ENCODE peak calls at places on chromosomes 7 and 10, in nine cellular contexts. X is transverse colon; L is hepatocyte; Z is activated CD4-positive, alpha-beta T cell treated with anti-CD3 and anti-CD28 coated beads, Interleukin-2, amount 10 ng/mL, durations not matched to agents 7 days and 5 days; P is OCI-LY7; M is NCI-H1105; D is coronary artery; C is NCI-H187; H is activated naive CD8-positive, alpha-beta T cell treated with anti-CD3 and anti-CD28 coated beads, Interleukin-2, amount 50 U/mL, for 16 hours. E is an unnamed sample.
A peak's percentile ranks its signal among the peaks of the same experiment; 100 is the strongest.

GRCh38 chr10:75136346-75136745 is 24.9 kb downstream of the SAMD8 start:
- DNase-seq in D (no peak), X (no peak), Z (no peak), L (no peak), H (no peak), P (no peak), M (no peak), C (no peak), E (no peak)

GRCh38 chr7:21450876-21451275 is 23.0 kb downstream of the SP4 start:
- DNase-seq in D (no peak), P (no peak), M (no peak), C (no peak), L (no peak), Z (no peak), H (no peak), X (no peak), E (no peak)

GRCh38 chr10:57102234-57102633 is 741.2 kb upstream of the ZWINT start:
- DNase-seq in P (no peak), Z (no peak), H (no peak), M (no peak), D (no peak), X (no peak), C (no peak), L (peak; percentile 13), E (no peak)

GRCh38 chr10:114103286-114103685 is 59.6 kb downstream of the ADRB1 start:
- DNase-seq in Z (no peak), L (peak; percentile 69), C (no peak), P (peak; percentile 63), D (no peak), X (no peak), H (no peak), M (peak; percentile 2), E (no peak)

GRCh38 chr7:48742046-48742445 is 182.3 kb upstream of the CDC14C start:
- DNase-seq in P (no peak), X (no peak), H (no peak), Z (no peak), D (no peak), L (no peak), C (no peak), M (peak; percentile 17), E (no peak)

GRCh38 chr7:80883188-80884025 is 35.4 kb downstream of the SEMA3C start:
- DNase-seq in D (no peak), H (no peak), P (no peak), X (no peak), C (no peak), M (no peak), L (peak; percentile 64), Z (no peak), E (no peak)

GRCh38 chr7:68269410-68269809 is 1272.8 kb downstream of the TYW1 start:
- DNase-seq in X (no peak), D (no peak), C (no peak), Z (no peak), H (no peak), M (no peak), L (peak; percentile 82), P (no peak), E (no peak)

GRCh38 chr10:122854648-122855047 is 9.0 kb upstream of the CUZD1 start:
- DNase-seq in M (no peak), P (no peak), H (no peak), L (no peak), X (no peak), C (no peak), Z (no peak), D (no peak), E (no peak)

GRCh38 chr7:34087892-34088891 is 182.9 kb downstream of the BMPER start:
- DNase-seq in D (no peak), H (no peak), Z (no peak), C (no peak), L (peak; percentile 58), P (no peak), M (no peak), X (peak; percentile 37), E (no peak)

GRCh38 chr10:11509036-11509435 is 102.4 kb downstream of the USP6NL start:
- DNase-seq in C (no peak), P (no peak), Z (no peak), M (no peak), H (no peak), L (no peak), X (no peak), D (no peak), E (no peak)

GRCh38 chr10:6737758-6738463 is 157.8 kb upstream of the PRKCQ start:
- DNase-seq in C (no peak), Z (no peak), P (no peak), H (no peak), M (no peak), X (no peak), D (no peak), L (peak; percentile 18), E (no peak)

GRCh38 chr7:44394112-44394447 is 68.7 kb upstream of the CAMK2B start:
- DNase-seq in L (no peak), M (no peak), H (no peak), Z (no peak), D (no peak), P (no peak), X (no peak), C (no peak), E (no peak)

GRCh38 chr10:7666253-7667023 is at the start of gene ITIH5:
- DNase-seq in H (no peak), C (no peak), P (no peak), M (no peak), X (no peak), D (no peak), L (peak; percentile 23), Z (no peak), E (no peak)

GRCh38 chr10:67815571-67816059 is 22.4 kb downstream of the DNAJC12 start:
- DNase-seq in X (no peak), P (no peak), D (no peak), Z (no peak), M (no peak), H (no peak), L (peak; percentile 11), C (no peak), E (no peak)

GRCh38 chr10:119406888-119407777 is 135.4 kb downstream of the RGS10 start:
- DNase-seq in C (no peak), Z (no peak), M (no peak), X (no peak), L (no peak), D (no peak), H (no peak), P (peak; percentile 46), E (no peak)

GRCh38 chr10:73956476-73957338 is 41.2 kb upstream of the VCL start:
- DNase-seq in X (no peak), Z (peak; percentile 59), D (no peak), P (peak; percentile 67), C (no peak), L (no peak), H (no peak), M (no peak), E (no peak)

GRCh38 chr10:97572214-97572989 is at the start of gene ANKRD2:
- DNase-seq in Z (peak; percentile 71), M (peak; percentile 18), L (peak; percentile 83), H (no peak), C (no peak), X (peak; percentile 78), P (peak; percentile 74), D (peak; percentile 85), E (peak; percentile 89)

GRCh38 chr7:155119801-155120382 is 49.8 kb downstream of the HTR5A start:
- DNase-seq in P (no peak), X (no peak), C (no peak), L (no peak), Z (no peak), H (no peak), M (no peak), D (no peak), E (no peak)

GRCh38 chr7:108322899-108323298 is 133.3 kb downstream of the NRCAM start:
- DNase-seq in C (no peak), Z (no peak), X (no peak), L (no peak), H (no peak), P (no peak), M (no peak), D (no peak), E (no peak)

GRCh38 chr7:33761440-33762080 is 143.8 kb upstream of the BMPER start:
- DNase-seq in L (no peak), C (no peak), H (no peak), D (no peak), Z (no peak), X (no peak), M (no peak), P (no peak), E (no peak)

GRCh38 chr7:123635551-123636359 is 19.9 kb upstream of the LMOD2 start:
- DNase-seq in Z (no peak), H (no peak), D (no peak), M (no peak), L (peak; percentile 56), C (no peak), X (no peak), P (peak; percentile 17), E (no peak)

GRCh38 chr10:112972606-112973005 is 22.6 kb downstream of the TCF7L2 start:
- DNase-seq in Z (no peak), P (no peak), L (no peak), C (no peak), D (no peak), M (no peak), X (no peak), H (no peak), E (no peak)

GRCh38 chr10:6035926-6036575 is 26.1 kb downstream of the IL2RA start:
- DNase-seq in H (no peak), X (no peak), D (no peak), P (no peak), Z (peak; percentile 3), M (no peak), C (no peak), L (no peak), E (peak; percentile 34)

GRCh38 chr7:75776295-75776971 is 4.4 kb upstream of the CCL26 start:
- DNase-seq in P (no peak), H (peak; percentile 38), C (no peak), Z (peak; percentile 46), M (no peak), X (no peak), D (no peak), L (no peak), E (no peak)

GRCh38 chr10:60679388-60679987 is 98.8 kb upstream of the CDK1 start:
- DNase-seq in Z (no peak), C (no peak), D (no peak), L (no peak), X (no peak), H (no peak), P (no peak), M (no peak), E (no peak)

GRCh38 chr10:118369806-118370205 is 27.7 kb upstream of the FAM204A start:
- DNase-seq in M (peak; percentile 81), L (no peak), P (no peak), X (no peak), D (no peak), C (no peak), Z (no peak), H (no peak), E (no peak)

GRCh38 chr10:6583447-6583846 is 3.4 kb upstream of the PRKCQ start:
- DNase-seq in X (no peak), Z (peak; percentile 78), D (no peak), H (peak; percentile 69), L (no peak), C (no peak), M (no peak), P (no peak), E (no peak)

GRCh38 chr10:133442967-133443924 is 10.5 kb upstream of the SCART1 start:
- DNase-seq in C (no peak), P (no peak), D (peak; percentile 54), L (no peak), M (no peak), H (no peak), X (no peak), Z (no peak), E (no peak)

GRCh38 chr7:24284699-24285506 is 913 bp downstream of the NPY start:
- DNase-seq in L (peak; percentile 11), Z (no peak), P (no peak), X (no peak), M (no peak), H (no peak), D (no peak), C (no peak), E (no peak)

GRCh38 chr10:119495061-119495505 is 47.4 kb downstream of the RGS10 start:
- DNase-seq in L (no peak), C (no peak), Z (no peak), P (no peak), D (no peak), X (no peak), H (no peak), M (no peak), E (no peak)

GRCh38 chr10:75127481-75127880 is 16.0 kb downstream of the SAMD8 start:
- DNase-seq in H (no peak), M (no peak), L (no peak), X (no peak), Z (no peak), C (no peak), D (no peak), P (no peak), E (no peak)

E was measured in osteocyte.